ENCODE peak calls at places on chromosomes 2 and 18, in ten cellular contexts. M, E, K, H, I, W, J, D, N and V are unnamed samples.

GRCh38 chr2:15618449-15618855 is 26.8 kb downstream of the DDX1 start:
- DNase-seq in H (no peak), I (no peak), E (no peak), K (no peak), W (no peak), J (no peak), M (no peak), N (no peak), D (no peak), V (no peak)

GRCh38 chr18:43017622-43018021 is 97.9 kb downstream of the RIT2 start:
- DNase-seq in N (no peak), K (no peak), D (no peak), W (no peak), E (no peak), I (no peak), M (no peak), J (no peak), H (no peak), V (no peak)

GRCh38 chr2:135471106-135471505 is 59.9 kb downstream of the ZRANB3 start:
- DNase-seq in M (no peak), J (no peak), W (no peak), K (no peak), I (no peak), N (no peak), E (no peak), H (no peak), D (no peak), V (no peak)

GRCh38 chr18:26230497-26230896 is 4.3 kb downstream of the TAF4B start:
- DNase-seq in D (no peak), J (no peak), K (no peak), H (no peak), W (no peak), N (no peak), I (no peak), E (no peak), M (no peak), V (no peak)

GRCh38 chr2:19228092-19228670 is 130.2 kb downstream of the OSR1 start:
- DNase-seq in M (no peak), E (no peak), W (no peak), H (no peak), N (no peak), J (no peak), K (peak; percentile 34), D (no peak), I (no peak), V (no peak)

GRCh38 chr18:13726972-13727331 is 479 bp downstream of the RNMT start:
- DNase-seq in K (peak; percentile 76), J (peak; percentile 56), W (no peak), I (peak; percentile 55), D (no peak), M (no peak), E (no peak), N (peak; percentile 52), H (no peak), V (peak; percentile 31)

GRCh38 chr18:65057439-65058083 is 693.3 kb upstream of the CDH7 start:
- DNase-seq in H (no peak), I (no peak), N (no peak), D (no peak), J (no peak), K (no peak), W (peak; percentile 58), M (no peak), E (no peak), V (no peak)

GRCh38 chr2:1493361-1494126 is 80.3 kb downstream of the TPO start:
- DNase-seq in N (no peak), J (no peak), W (no peak), D (no peak), H (no peak), K (no peak), I (no peak), M (no peak), E (no peak), V (no peak)

GRCh38 chr2:174844295-174844708 is 80.0 kb upstream of the CHRNA1 start:
- DNase-seq in E (no peak), H (no peak), M (no peak), D (no peak), N (no peak), I (no peak), W (peak; percentile 45), J (no peak), K (no peak), V (no peak)

GRCh38 chr2:236608710-236609109 is 39.1 kb downstream of the ACKR3 start:
- DNase-seq in M (no peak), D (no peak), I (no peak), J (no peak), N (no peak), H (no peak), K (no peak), E (no peak), W (no peak), V (no peak)

GRCh38 chr2:186605041-186605440 is 15.2 kb downstream of the ITGAV start:
- DNase-seq in M (no peak), D (no peak), I (no peak), W (no peak), N (no peak), E (no peak), H (no peak), J (no peak), K (no peak), V (no peak)

GRCh38 chr2:241857041-241857541 is 1.6 kb downstream of the PDCD1 start:
- DNase-seq in I (no peak), J (no peak), W (no peak), N (no peak), D (no peak), E (no peak), M (no peak), K (no peak), H (no peak), V (no peak)

GRCh38 chr2:96547751-96548161 is 11.2 kb downstream of the ARID5A start:
- DNase-seq in M (no peak), E (no peak), K (no peak), N (no peak), D (no peak), W (no peak), J (peak; percentile 58), H (no peak), I (peak; percentile 55), V (no peak)

GRCh38 chr2:170714156-170715061 is 728 bp upstream of the SP5 start:
- DNase-seq in K (peak; percentile 21), J (no peak), I (no peak), N (no peak), E (no peak), H (peak; percentile 12), W (peak; percentile 30), M (peak; percentile 17), D (no peak), V (peak; percentile 96)

GRCh38 chr18:58408665-58409064 is 220.2 kb downstream of the ALPK2 start:
- DNase-seq in W (no peak), D (no peak), I (no peak), J (no peak), N (no peak), E (no peak), H (no peak), M (no peak), K (no peak), V (no peak)

GRCh38 chr2:206728277-206729199 is 10.3 kb upstream of the DYTN start:
- DNase-seq in J (peak; percentile 32), E (no peak), N (no peak), D (no peak), K (no peak), M (no peak), H (no peak), I (peak; percentile 4), W (no peak), V (no peak)

GRCh38 chr2:128302011-128302743 is 16.5 kb downstream of the HS6ST1 start:
- DNase-seq in M (no peak), I (no peak), D (no peak), W (peak; percentile 23), H (no peak), K (no peak), J (no peak), E (no peak), N (no peak), V (no peak)

GRCh38 chr2:32745191-32745590 is 117.3 kb downstream of the TTC27 start:
- DNase-seq in D (no peak), J (peak; percentile 88), H (no peak), N (no peak), E (no peak), I (peak; percentile 43), K (no peak), W (no peak), M (no peak), V (no peak)

GRCh38 chr18:24014986-24015896 is 687 bp downstream of the TTC39C start:
- DNase-seq in I (peak; percentile 45), D (peak; percentile 36), M (peak; percentile 44), W (peak; percentile 84), K (peak; percentile 83), J (peak; percentile 76), H (peak; percentile 5), E (no peak), N (peak; percentile 54), V (no peak)

GRCh38 chr18:41378628-41379027 is 576.4 kb upstream of the PIK3C3 start:
- DNase-seq in D (no peak), W (peak; percentile 63), N (no peak), J (peak; percentile 70), H (peak; percentile 71), M (no peak), K (peak; percentile 19), E (no peak), I (peak; percentile 31), V (no peak)

GRCh38 chr2:218006741-218007140 is 3.9 kb upstream of the TNS1 start:
- DNase-seq in J (peak; percentile 94), N (no peak), M (no peak), E (no peak), H (no peak), W (no peak), D (no peak), I (no peak), K (no peak), V (no peak)

GRCh38 chr2:152792973-152793372 is 74.6 kb downstream of the ARL6IP6 start:
- DNase-seq in W (no peak), D (no peak), I (no peak), E (no peak), H (no peak), N (no peak), M (no peak), J (no peak), K (no peak), V (no peak)

GRCh38 chr2:146527166-146527565 is 1317.7 kb upstream of the ACVR2A start:
- DNase-seq in M (no peak), I (no peak), N (no peak), E (no peak), J (peak; percentile 45), H (no peak), W (no peak), D (no peak), K (no peak), V (no peak)

GRCh38 chr2:109339519-109339991 is 210.6 kb downstream of the SH3RF3 start:
- DNase-seq in N (no peak), I (peak; percentile 22), J (peak; percentile 93), M (no peak), H (no peak), D (no peak), E (no peak), W (peak; percentile 16), K (peak; percentile 12), V (no peak)

GRCh38 chr2:43041661-43042360 is 184.6 kb downstream of the ZFP36L2 start:
- DNase-seq in M (no peak), H (no peak), D (no peak), I (peak; percentile 81), W (peak; percentile 65), E (no peak), K (peak; percentile 14), J (peak; percentile 97), N (peak; percentile 74), V (peak; percentile 89)

GRCh38 chr2:215981135-215981534 is 32.2 kb downstream of the MREG start:
- DNase-seq in E (no peak), J (no peak), W (no peak), I (no peak), D (no peak), K (no peak), H (no peak), M (no peak), N (no peak), V (no peak)

GRCh38 chr2:21367421-21367820 is 243.7 kb downstream of the TDRD15 start:
- DNase-seq in N (no peak), H (no peak), E (no peak), D (no peak), J (peak; percentile 69), M (no peak), K (no peak), W (no peak), I (peak; percentile 0), V (no peak)

GRCh38 chr2:10487144-10488104 is 39.3 kb upstream of the ODC1 start:
- DNase-seq in K (no peak), H (no peak), M (no peak), D (no peak), I (no peak), N (peak; percentile 68), W (peak; percentile 35), J (no peak), E (no peak), V (no peak)